ENCODE peak calls at places on chromosome 14, in nine cellular contexts. One of them, this sample, is unnamed.

GRCh38 chr14:102786758-102787157 is 9.5 kb downstream of the TRAF3 start:
- DNase-seq in fibroblast of lung: no peak
- DNase-seq in lower lobe of right lung: no peak
- DNase-seq in HCT116: no peak
- DNase-seq in AG04450: no peak
- DNase-seq in astrocyte: no peak
- DNase-seq in Panc1: no peak
- DNase-seq in spleen: no peak
- DNase-seq in breast epithelium: no peak
- DNase-seq in this sample: no peak

GRCh38 chr14:35760143-35760542 is 49.0 kb downstream of the RALGAPA1 start:
- DNase-seq in fibroblast of lung: no peak
- DNase-seq in lower lobe of right lung: no peak
- DNase-seq in HCT116: no peak
- DNase-seq in AG04450: no peak
- DNase-seq in astrocyte: no peak
- DNase-seq in Panc1: no peak
- DNase-seq in spleen: no peak
- DNase-seq in breast epithelium: no peak
- DNase-seq in this sample: no peak

GRCh38 chr14:90569201-90569600 is 172.4 kb downstream of the CALM1 start:
- DNase-seq in fibroblast of lung: no peak
- DNase-seq in lower lobe of right lung: no peak
- DNase-seq in HCT116: no peak
- DNase-seq in AG04450: no peak
- DNase-seq in astrocyte: no peak
- DNase-seq in Panc1: no peak
- DNase-seq in spleen: no peak
- DNase-seq in breast epithelium: no peak
- DNase-seq in this sample: no peak

GRCh38 chr14:21917699-21918436 is 244.2 kb upstream of the OR4E1 start:
- DNase-seq in fibroblast of lung: peak
- DNase-seq in lower lobe of right lung: no peak
- DNase-seq in HCT116: peak
- DNase-seq in AG04450: peak
- DNase-seq in astrocyte: peak
- DNase-seq in Panc1: peak
- DNase-seq in spleen: no peak
- DNase-seq in breast epithelium: no peak
- DNase-seq in this sample: peak

GRCh38 chr14:74825008-74825407 is 50.9 kb downstream of the PROX2 start:
- DNase-seq in fibroblast of lung: peak
- DNase-seq in lower lobe of right lung: no peak
- DNase-seq in HCT116: no peak
- DNase-seq in AG04450: no peak
- DNase-seq in astrocyte: peak
- DNase-seq in Panc1: no peak
- DNase-seq in spleen: no peak
- DNase-seq in breast epithelium: no peak
- DNase-seq in this sample: no peak

GRCh38 chr14:64388533-64389243 is 535 bp downstream of the MTHFD1 start:
- DNase-seq in fibroblast of lung: peak
- DNase-seq in lower lobe of right lung: no peak
- DNase-seq in HCT116: no peak
- DNase-seq in AG04450: no peak
- DNase-seq in astrocyte: peak
- DNase-seq in Panc1: no peak
- DNase-seq in spleen: peak
- DNase-seq in breast epithelium: no peak
- DNase-seq in this sample: peak

GRCh38 chr14:95309261-95310051 is 10.3 kb downstream of the CLMN start:
- DNase-seq in fibroblast of lung: no peak
- DNase-seq in lower lobe of right lung: no peak
- DNase-seq in HCT116: no peak
- DNase-seq in AG04450: no peak
- DNase-seq in astrocyte: no peak
- DNase-seq in Panc1: no peak
- DNase-seq in spleen: peak
- DNase-seq in breast epithelium: no peak
- DNase-seq in this sample: no peak

GRCh38 chr14:21734457-21735074 is 60.9 kb upstream of the OR4E1 start:
- DNase-seq in fibroblast of lung: peak
- DNase-seq in lower lobe of right lung: no peak
- DNase-seq in HCT116: peak
- DNase-seq in AG04450: no peak
- DNase-seq in astrocyte: no peak
- DNase-seq in Panc1: peak
- DNase-seq in spleen: no peak
- DNase-seq in breast epithelium: no peak
- DNase-seq in this sample: peak

DNA sequence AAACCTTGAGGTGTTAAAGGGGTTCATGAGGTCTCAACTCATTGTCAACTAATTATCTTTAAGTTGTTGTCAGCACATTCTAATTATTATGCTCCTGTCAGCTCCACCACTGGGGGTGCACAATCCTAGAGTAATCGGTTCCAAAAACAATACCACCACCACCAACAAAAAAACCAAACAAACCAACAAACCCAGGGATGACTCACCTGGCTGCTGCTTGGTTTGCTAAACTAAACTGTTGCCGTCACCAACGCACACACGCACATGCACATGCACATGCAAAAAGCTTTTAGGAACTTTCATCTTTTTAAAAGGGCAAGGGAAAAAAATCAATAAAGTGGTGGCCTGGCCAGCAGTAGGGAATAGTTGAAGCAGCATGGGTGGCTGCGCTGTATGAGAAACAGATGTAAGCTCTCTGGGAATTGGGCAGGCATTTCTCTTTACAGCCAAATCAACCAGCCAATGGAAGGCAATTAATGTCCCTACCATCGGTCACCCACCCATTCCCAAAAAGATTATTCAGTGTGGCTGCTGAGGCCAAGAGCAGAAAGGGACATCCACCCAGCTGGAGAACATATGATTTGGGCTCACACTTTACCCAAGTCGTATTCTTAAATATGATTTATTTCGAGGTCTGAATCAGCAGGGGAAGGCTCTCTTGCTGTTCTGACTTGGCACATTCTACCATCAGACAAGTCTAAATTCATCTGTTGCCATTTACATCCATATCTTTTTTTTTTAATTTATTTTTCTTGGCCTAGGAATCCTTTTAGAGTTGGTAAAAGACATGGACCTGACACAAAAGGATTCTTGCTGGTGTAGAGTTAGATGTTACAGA is 20.0 kb downstream of the TMEM30B start:
- DNase-seq in fibroblast of lung: peak
- DNase-seq in lower lobe of right lung: no peak
- DNase-seq in HCT116: peak
- DNase-seq in AG04450: peak
- DNase-seq in astrocyte: peak
- DNase-seq in Panc1: no peak
- DNase-seq in spleen: no peak
- DNase-seq in breast epithelium: no peak
- DNase-seq in this sample: no peak
- TF ChIP-seq CTCF in fibroblast of lung: peak
- TF ChIP-seq CTCF in lower lobe of right lung: no peak
- TF ChIP-seq CTCF in HCT116: peak
- TF ChIP-seq CTCF in AG04450: no peak
- TF ChIP-seq CTCF in astrocyte: peak
- TF ChIP-seq CTCF in Panc1: no peak
- TF ChIP-seq CTCF in spleen: no peak
- TF ChIP-seq CTCF in breast epithelium: no peak
- TF ChIP-seq CTCF in this sample: no peak

GRCh38 chr14:68451676-68452387 is 341.0 kb downstream of the ZFP36L1 start:
- DNase-seq in fibroblast of lung: peak
- DNase-seq in lower lobe of right lung: no peak
- DNase-seq in HCT116: no peak
- DNase-seq in AG04450: no peak
- DNase-seq in astrocyte: no peak
- DNase-seq in Panc1: no peak
- DNase-seq in spleen: no peak
- DNase-seq in breast epithelium: no peak
- DNase-seq in this sample: no peak

GRCh38 chr14:68450391-68451120 is 342.3 kb downstream of the ZFP36L1 start:
- DNase-seq in fibroblast of lung: no peak
- DNase-seq in lower lobe of right lung: no peak
- DNase-seq in HCT116: no peak
- DNase-seq in AG04450: no peak
- DNase-seq in astrocyte: no peak
- DNase-seq in Panc1: no peak
- DNase-seq in spleen: no peak
- DNase-seq in breast epithelium: no peak
- DNase-seq in this sample: no peak

GRCh38 chr14:68447581-68448281 is 345.1 kb downstream of the ZFP36L1 start:
- DNase-seq in fibroblast of lung: no peak
- DNase-seq in lower lobe of right lung: no peak
- DNase-seq in HCT116: no peak
- DNase-seq in AG04450: no peak
- DNase-seq in astrocyte: no peak
- DNase-seq in Panc1: no peak
- DNase-seq in spleen: no peak
- DNase-seq in breast epithelium: no peak
- DNase-seq in this sample: no peak

GRCh38 chr14:68448379-68448778 is 344.5 kb downstream of the ZFP36L1 start:
- DNase-seq in fibroblast of lung: peak
- DNase-seq in lower lobe of right lung: no peak
- DNase-seq in HCT116: no peak
- DNase-seq in AG04450: no peak
- DNase-seq in astrocyte: no peak
- DNase-seq in Panc1: no peak
- DNase-seq in spleen: no peak
- DNase-seq in breast epithelium: no peak
- DNase-seq in this sample: no peak

DNA sequence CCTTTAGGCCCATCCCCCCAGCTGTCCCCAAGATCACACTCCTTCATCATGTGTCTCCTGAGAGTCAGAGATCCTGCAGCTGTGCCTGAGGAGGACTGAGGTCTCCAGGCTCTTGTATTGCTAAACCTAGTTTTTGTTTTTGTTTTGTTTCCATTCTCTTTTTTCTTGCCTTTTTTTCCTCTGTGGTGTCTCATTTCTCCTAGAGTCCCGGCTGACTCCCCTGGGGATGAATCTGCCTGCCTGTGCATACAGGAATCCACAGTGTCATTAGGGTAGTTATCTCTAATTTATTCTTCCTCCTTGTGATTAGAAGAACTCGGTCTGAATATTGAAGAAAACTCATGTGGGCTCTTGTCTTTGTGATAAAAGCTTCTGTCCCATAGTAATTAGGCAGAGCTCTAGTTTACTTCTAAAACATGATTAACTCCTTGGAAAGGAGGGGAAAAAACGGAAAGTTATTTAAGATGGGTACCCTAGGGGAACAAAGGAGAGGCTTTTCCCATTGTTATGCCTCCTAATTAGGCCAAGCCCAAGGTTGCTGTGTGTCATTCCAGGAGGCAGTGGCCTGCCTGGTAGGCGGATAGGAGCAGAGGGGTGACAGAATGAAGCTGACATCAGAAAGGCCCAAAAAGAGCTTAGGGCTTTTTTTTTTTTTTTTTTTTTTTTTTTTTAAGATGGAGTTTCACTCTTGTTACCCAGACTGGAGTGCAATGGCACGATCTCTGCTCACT is 343.1 kb downstream of the ZFP36L1 start:
- DNase-seq in fibroblast of lung: no peak
- DNase-seq in lower lobe of right lung: no peak
- DNase-seq in HCT116: no peak
- DNase-seq in AG04450: no peak
- DNase-seq in astrocyte: no peak
- DNase-seq in Panc1: no peak
- DNase-seq in spleen: no peak
- DNase-seq in breast epithelium: no peak
- DNase-seq in this sample: no peak
- H3K27ac ChIP-seq in fibroblast of lung: no peak
- H3K27ac ChIP-seq in lower lobe of right lung: no peak
- H3K27ac ChIP-seq in HCT116: peak
- H3K27ac ChIP-seq in AG04450: no peak
- H3K27ac ChIP-seq in astrocyte: no peak
- H3K27ac ChIP-seq in Panc1: peak
- H3K27ac ChIP-seq in spleen: no peak
- H3K27ac ChIP-seq in breast epithelium: no peak
- H3K27ac ChIP-seq in this sample: no peak

GRCh38 chr14:32967421-32967820 is 28.7 kb downstream of the NPAS3 start:
- DNase-seq in fibroblast of lung: no peak
- DNase-seq in lower lobe of right lung: no peak
- DNase-seq in HCT116: no peak
- DNase-seq in AG04450: no peak
- DNase-seq in astrocyte: no peak
- DNase-seq in Panc1: no peak
- DNase-seq in spleen: no peak
- DNase-seq in breast epithelium: no peak
- DNase-seq in this sample: no peak
- TF ChIP-seq CTCF in fibroblast of lung: no peak
- TF ChIP-seq CTCF in lower lobe of right lung: no peak
- TF ChIP-seq CTCF in HCT116: no peak
- TF ChIP-seq CTCF in AG04450: no peak
- TF ChIP-seq CTCF in astrocyte: no peak
- TF ChIP-seq CTCF in Panc1: no peak
- TF ChIP-seq CTCF in spleen: no peak
- TF ChIP-seq CTCF in breast epithelium: no peak
- TF ChIP-seq CTCF in this sample: no peak

GRCh38 chr14:104802120-104802912 is 1.4 kb downstream of the ZBTB42 start:
- DNase-seq in fibroblast of lung: no peak
- DNase-seq in lower lobe of right lung: no peak
- DNase-seq in HCT116: no peak
- DNase-seq in AG04450: no peak
- DNase-seq in astrocyte: no peak
- DNase-seq in Panc1: no peak
- DNase-seq in spleen: no peak
- DNase-seq in breast epithelium: no peak
- DNase-seq in this sample: no peak

GRCh38 chr14:104799239-104799599 is 1.7 kb upstream of the ZBTB42 start:
- DNase-seq in fibroblast of lung: no peak
- DNase-seq in lower lobe of right lung: no peak
- DNase-seq in HCT116: no peak
- DNase-seq in AG04450: no peak
- DNase-seq in astrocyte: no peak
- DNase-seq in Panc1: no peak
- DNase-seq in spleen: no peak
- DNase-seq in breast epithelium: no peak
- DNase-seq in this sample: no peak

GRCh38 chr14:104799657-104800599 is 973 bp upstream of the ZBTB42 start:
- DNase-seq in fibroblast of lung: peak
- DNase-seq in lower lobe of right lung: peak
- DNase-seq in HCT116: no peak
- DNase-seq in AG04450: peak
- DNase-seq in astrocyte: peak
- DNase-seq in Panc1: no peak
- DNase-seq in spleen: peak
- DNase-seq in breast epithelium: peak
- DNase-seq in this sample: peak

GRCh38 chr14:104801284-104802119 is 601 bp downstream of the ZBTB42 start:
- DNase-seq in fibroblast of lung: no peak
- DNase-seq in lower lobe of right lung: peak
- DNase-seq in HCT116: no peak
- DNase-seq in AG04450: no peak
- DNase-seq in astrocyte: no peak
- DNase-seq in Panc1: no peak
- DNase-seq in spleen: no peak
- DNase-seq in breast epithelium: no peak
- DNase-seq in this sample: no peak

DNA sequence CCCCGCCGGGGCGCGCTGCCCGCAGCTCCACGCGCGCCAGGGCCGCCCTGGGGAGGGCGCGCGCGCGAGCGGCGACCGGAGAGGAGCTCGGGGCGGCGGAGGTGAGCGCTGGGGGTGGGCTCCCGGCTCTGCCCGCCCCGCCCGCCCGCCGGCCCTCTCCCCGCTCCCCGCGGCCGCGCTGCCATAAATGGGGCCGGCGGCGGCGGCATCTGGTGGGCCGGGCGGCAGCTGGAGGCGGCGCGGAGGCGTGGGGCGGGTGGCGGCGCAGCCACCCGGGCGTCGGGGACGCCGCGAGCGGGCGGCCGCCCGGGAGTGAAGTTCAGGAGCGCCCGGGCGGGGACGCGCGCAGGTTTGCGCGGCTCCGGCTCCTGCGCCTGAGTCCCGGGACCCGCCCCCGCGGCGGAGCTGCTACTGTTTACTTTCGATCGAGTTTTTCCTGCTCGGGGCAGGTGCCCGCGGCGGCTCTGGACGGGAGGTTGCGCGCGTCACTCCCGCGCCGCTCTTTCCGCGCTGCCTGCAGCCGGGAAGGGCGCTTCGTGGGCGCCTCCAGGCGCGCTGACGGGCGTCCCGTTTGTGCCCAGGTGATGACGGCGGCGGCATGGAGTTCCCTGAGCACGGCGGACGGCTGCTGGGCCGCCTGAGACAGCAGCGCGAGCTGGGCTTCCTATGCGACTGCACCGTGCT is at the start of gene ZBTB42:
- DNase-seq in fibroblast of lung: peak
- DNase-seq in lower lobe of right lung: peak
- DNase-seq in HCT116: no peak
- DNase-seq in AG04450: no peak
- DNase-seq in astrocyte: peak
- DNase-seq in Panc1: no peak
- DNase-seq in spleen: peak
- DNase-seq in breast epithelium: peak
- DNase-seq in this sample: peak
- H3K27ac ChIP-seq in fibroblast of lung: no peak
- H3K27ac ChIP-seq in lower lobe of right lung: peak
- H3K27ac ChIP-seq in HCT116: peak
- H3K27ac ChIP-seq in AG04450: peak
- H3K27ac ChIP-seq in astrocyte: no peak
- H3K27ac ChIP-seq in Panc1: peak
- H3K27ac ChIP-seq in spleen: peak
- H3K27ac ChIP-seq in breast epithelium: peak
- H3K27ac ChIP-seq in this sample: peak